ENCODE peak calls at places on chromosomes 3 and 15, in four cellular contexts. R is T-helper 1 cell; F is renal cortical epithelial cell; A is activated CD8-positive, alpha-beta memory T cell treated with anti-CD3 and anti-CD28 coated beads, Interleukin-2, amount 10 ng/mL, durations not matched to agents 7 days and 5 days. E is an unnamed sample.

GRCh38 chr15:68317281-68318007 is 39.9 kb downstream of the FEM1B start:
- DNase-seq in R (no peak), F (no peak), A (no peak), E (no peak)

GRCh38 chr3:124092811-124093210 is 100.9 kb upstream of the ROPN1 start:
- DNase-seq in R (no peak), F (peak; percentile 47), A (no peak), E (no peak)

GRCh38 chr3:139934557-139935070 is 371 bp upstream of the CLSTN2 start:
- DNase-seq in R (no peak), F (peak; percentile 51), A (no peak), E (no peak)

GRCh38 chr3:18099611-18100010 is 325.5 kb downstream of the SATB1 start:
- DNase-seq in R (no peak), F (peak; percentile 66), A (no peak), E (no peak)

GRCh38 chr15:67105065-67105951 is 39.9 kb downstream of the SMAD3 start:
- DNase-seq in R (no peak), F (peak; percentile 99), A (no peak), E (no peak)

GRCh38 chr3:195226900-195227447 is 44.0 kb downstream of the XXYLT1 start:
- DNase-seq in R (no peak), F (no peak), A (peak; percentile 27), E (no peak)

GRCh38 chr15:91127236-91127914 is 27.3 kb downstream of the SV2B start:
- DNase-seq in R (no peak), F (no peak), A (no peak), E (no peak)

GRCh38 chr3:59411694-59412093 is 361.9 kb upstream of the CFAP20DC start:
- DNase-seq in R (no peak), F (peak; percentile 77), A (no peak), E (no peak)

GRCh38 chr15:42891569-42891968 is 29.0 kb downstream of the TTBK2 start:
- DNase-seq in R (no peak), F (peak; percentile 66), A (no peak), E (no peak)

GRCh38 chr15:71078506-71079207 is 36.6 kb upstream of the THSD4 start:
- DNase-seq in R (no peak), F (no peak), A (no peak), E (no peak)

GRCh38 chr3:58117561-58118305 is 93.0 kb downstream of the DNASE1L3 start:
- DNase-seq in R (no peak), F (peak; percentile 71), A (no peak), E (no peak)

GRCh38 chr3:151568095-151568685 is 107.3 kb upstream of the IGSF10 start:
- DNase-seq in R (no peak), F (no peak), A (no peak), E (no peak)

GRCh38 chr3:7978104-7978457 is 523.5 kb upstream of the LMCD1 start:
- DNase-seq in R (no peak), F (no peak), A (no peak), E (no peak)

GRCh38 chr3:47781326-47781684 is 388 bp downstream of the SMARCC1 start:
- DNase-seq in R (peak; percentile 45), F (no peak), A (peak; percentile 74), E (peak; percentile 63)

GRCh38 chr15:39406485-39406884 is 174.4 kb upstream of the THBS1 start:
- DNase-seq in R (no peak), F (no peak), A (no peak), E (no peak)

GRCh38 chr3:150840733-150841515 is 64.3 kb downstream of the MINDY4B start:
- DNase-seq in R (no peak), F (no peak), A (no peak), E (no peak)

GRCh38 chr3:150106752-150107428 is 136.2 kb upstream of the PFN2 start:
- DNase-seq in R (no peak), F (peak; percentile 83), A (no peak), E (no peak)

GRCh38 chr3:194029846-194030245 is 106.1 kb upstream of the HES1 start:
- DNase-seq in R (no peak), F (no peak), A (no peak), E (no peak)

GRCh38 chr15:31867536-31868442 is 162.5 kb upstream of the CHRNA7 start:
- DNase-seq in R (no peak), F (peak; percentile 7), A (peak; percentile 67), E (peak; percentile 50)

GRCh38 chr3:143633816-143634215 is 214.5 kb downstream of the SLC9A9 start:
- DNase-seq in R (no peak), F (no peak), A (no peak), E (no peak)

GRCh38 chr15:39979606-39980005 is 45.7 kb downstream of the EIF2AK4 start:
- DNase-seq in R (no peak), F (no peak), A (no peak), E (no peak)

GRCh38 chr3:42090973-42091731 is at the start of gene TRAK1:
- DNase-seq in R (no peak), F (peak; percentile 51), A (no peak), E (no peak)

GRCh38 chr3:4980229-4981159 is 1.3 kb downstream of the BHLHE40 start:
- DNase-seq in R (peak; percentile 70), F (peak; percentile 72), A (peak; percentile 95), E (peak; percentile 87)

GRCh38 chr3:43867673-43868072 is 176.9 kb downstream of the ABHD5 start:
- DNase-seq in R (no peak), F (peak; percentile 79), A (no peak), E (no peak)

E was measured in activated T-helper 9 cell treated with anti-CD3 and anti-CD28 coated beads, Interleukin-2, amount 50 U/mL, for 16 hours.